ENCODE peak calls at places on chromosomes 7 and 10, in nine cellular contexts. One of them, this sample, is unnamed.
A peak's percentile ranks its signal among the peaks of the same experiment; 100 is the strongest.

GRCh38 chr7:50591480-50592438 is 26.6 kb upstream of the DDC start:
- DNase-seq in upper lobe of left lung: no peak
- DNase-seq in GM12878: peak; percentile 21
- DNase-seq in transverse colon: no peak
- DNase-seq in sigmoid colon: no peak
- DNase-seq in stomach: no peak
- DNase-seq in H1: no peak
- DNase-seq in prostate gland: no peak
- DNase-seq in HepG2: peak; percentile 78
- DNase-seq in this sample: no peak

GRCh38 chr10:89426230-89426868 is 12.0 kb downstream of the IFIT5 start:
- DNase-seq in upper lobe of left lung: no peak
- DNase-seq in GM12878: no peak
- DNase-seq in transverse colon: no peak
- DNase-seq in sigmoid colon: no peak
- DNase-seq in stomach: no peak
- DNase-seq in H1: no peak
- DNase-seq in prostate gland: no peak
- DNase-seq in HepG2: peak; percentile 41
- DNase-seq in this sample: no peak

GRCh38 chr7:150399861-150400778 is 21.0 kb downstream of the ZNF775 start:
- DNase-seq in upper lobe of left lung: peak; percentile 20
- DNase-seq in GM12878: no peak
- DNase-seq in transverse colon: peak; percentile 4
- DNase-seq in sigmoid colon: peak; percentile 36
- DNase-seq in stomach: no peak
- DNase-seq in H1: no peak
- DNase-seq in prostate gland: no peak
- DNase-seq in HepG2: no peak
- DNase-seq in this sample: no peak

GRCh38 chr10:86310291-86310690 is 56.3 kb downstream of the GRID1 start:
- DNase-seq in upper lobe of left lung: peak; percentile 16
- DNase-seq in GM12878: no peak
- DNase-seq in transverse colon: no peak
- DNase-seq in sigmoid colon: peak; percentile 35
- DNase-seq in stomach: no peak
- DNase-seq in H1: no peak
- DNase-seq in prostate gland: no peak
- DNase-seq in HepG2: no peak
- DNase-seq in this sample: peak; percentile 27

GRCh38 chr10:94224656-94225055 is 138.1 kb downstream of the NOC3L start:
- DNase-seq in upper lobe of left lung: no peak
- DNase-seq in GM12878: no peak
- DNase-seq in transverse colon: no peak
- DNase-seq in sigmoid colon: no peak
- DNase-seq in stomach: no peak
- DNase-seq in H1: no peak
- DNase-seq in prostate gland: no peak
- DNase-seq in HepG2: no peak
- DNase-seq in this sample: no peak

GRCh38 chr10:126242352-126243260 is 145.7 kb downstream of the ADAM12 start:
- DNase-seq in upper lobe of left lung: no peak
- DNase-seq in GM12878: no peak
- DNase-seq in transverse colon: no peak
- DNase-seq in sigmoid colon: no peak
- DNase-seq in stomach: no peak
- DNase-seq in H1: no peak
- DNase-seq in prostate gland: peak; percentile 28
- DNase-seq in HepG2: no peak
- DNase-seq in this sample: no peak

GRCh38 chr10:26483554-26483953 is 45.4 kb downstream of the APBB1IP start:
- DNase-seq in upper lobe of left lung: no peak
- DNase-seq in GM12878: no peak
- DNase-seq in transverse colon: no peak
- DNase-seq in sigmoid colon: no peak
- DNase-seq in stomach: no peak
- DNase-seq in H1: no peak
- DNase-seq in prostate gland: no peak
- DNase-seq in HepG2: peak; percentile 27
- DNase-seq in this sample: no peak

GRCh38 chr7:22576941-22577927 is 77.2 kb upstream of the STEAP1B start:
- DNase-seq in upper lobe of left lung: peak; percentile 69
- DNase-seq in GM12878: no peak
- DNase-seq in transverse colon: no peak
- DNase-seq in sigmoid colon: peak; percentile 79
- DNase-seq in stomach: no peak
- DNase-seq in H1: no peak
- DNase-seq in prostate gland: peak; percentile 24
- DNase-seq in HepG2: no peak
- DNase-seq in this sample: no peak

GRCh38 chr7:129615018-129615417 is 3.5 kb downstream of the NRF1 start:
- DNase-seq in upper lobe of left lung: no peak
- DNase-seq in GM12878: peak; percentile 51
- DNase-seq in transverse colon: no peak
- DNase-seq in sigmoid colon: no peak
- DNase-seq in stomach: no peak
- DNase-seq in H1: no peak
- DNase-seq in prostate gland: no peak
- DNase-seq in HepG2: peak; percentile 68
- DNase-seq in this sample: no peak

GRCh38 chr10:484925-485661 is 204.4 kb downstream of the DIP2C start:
- DNase-seq in upper lobe of left lung: no peak
- DNase-seq in GM12878: no peak
- DNase-seq in transverse colon: no peak
- DNase-seq in sigmoid colon: no peak
- DNase-seq in stomach: peak; percentile 29
- DNase-seq in H1: peak; percentile 51
- DNase-seq in prostate gland: no peak
- DNase-seq in HepG2: no peak
- DNase-seq in this sample: no peak

GRCh38 chr7:85529197-85529596 is 342.3 kb upstream of the SEMA3D start:
- DNase-seq in upper lobe of left lung: no peak
- DNase-seq in GM12878: no peak
- DNase-seq in transverse colon: no peak
- DNase-seq in sigmoid colon: no peak
- DNase-seq in stomach: peak; percentile 60
- DNase-seq in H1: no peak
- DNase-seq in prostate gland: no peak
- DNase-seq in HepG2: no peak
- DNase-seq in this sample: no peak

GRCh38 chr7:41656357-41656756 is 46.5 kb downstream of the INHBA start:
- DNase-seq in upper lobe of left lung: no peak
- DNase-seq in GM12878: no peak
- DNase-seq in transverse colon: no peak
- DNase-seq in sigmoid colon: no peak
- DNase-seq in stomach: no peak
- DNase-seq in H1: no peak
- DNase-seq in prostate gland: no peak
- DNase-seq in HepG2: no peak
- DNase-seq in this sample: no peak

GRCh38 chr7:322708-323111 is 32.7 kb downstream of the FOXL3 start:
- DNase-seq in upper lobe of left lung: no peak
- DNase-seq in GM12878: no peak
- DNase-seq in transverse colon: no peak
- DNase-seq in sigmoid colon: no peak
- DNase-seq in stomach: no peak
- DNase-seq in H1: no peak
- DNase-seq in prostate gland: no peak
- DNase-seq in HepG2: no peak
- DNase-seq in this sample: no peak
- TF ChIP-seq POLR2AphosphoS5 in upper lobe of left lung: no peak
- TF ChIP-seq POLR2AphosphoS5 in GM12878: no peak
- TF ChIP-seq POLR2AphosphoS5 in transverse colon: no peak
- TF ChIP-seq POLR2AphosphoS5 in sigmoid colon: no peak
- TF ChIP-seq POLR2AphosphoS5 in stomach: no peak
- TF ChIP-seq POLR2AphosphoS5 in H1: no peak
- TF ChIP-seq POLR2AphosphoS5 in prostate gland: no peak
- TF ChIP-seq POLR2AphosphoS5 in HepG2: no peak
- TF ChIP-seq POLR2AphosphoS5 in this sample: no peak

GRCh38 chr7:21428642-21428941 is 709 bp downstream of the SP4 start:
- DNase-seq in upper lobe of left lung: no peak
- DNase-seq in GM12878: no peak
- DNase-seq in transverse colon: no peak
- DNase-seq in sigmoid colon: no peak
- DNase-seq in stomach: no peak
- DNase-seq in H1: no peak
- DNase-seq in prostate gland: no peak
- DNase-seq in HepG2: no peak
- DNase-seq in this sample: no peak

GRCh38 chr7:21426958-21427860 is 674 bp upstream of the SP4 start:
- DNase-seq in upper lobe of left lung: peak; percentile 99
- DNase-seq in GM12878: peak; percentile 92
- DNase-seq in transverse colon: peak; percentile 99
- DNase-seq in sigmoid colon: peak; percentile 99
- DNase-seq in stomach: peak; percentile 99
- DNase-seq in H1: peak; percentile 96
- DNase-seq in prostate gland: peak; percentile 99
- DNase-seq in HepG2: peak; percentile 94
- DNase-seq in this sample: peak; percentile 98

GRCh38 chr7:21426286-21426957 is 1.5 kb upstream of the SP4 start:
- DNase-seq in upper lobe of left lung: no peak
- DNase-seq in GM12878: no peak
- DNase-seq in transverse colon: no peak
- DNase-seq in sigmoid colon: no peak
- DNase-seq in stomach: no peak
- DNase-seq in H1: no peak
- DNase-seq in prostate gland: no peak
- DNase-seq in HepG2: peak; percentile 1
- DNase-seq in this sample: no peak

GRCh38 chr7:21429021-21429420 is 1.1 kb downstream of the SP4 start:
- DNase-seq in upper lobe of left lung: no peak
- DNase-seq in GM12878: no peak
- DNase-seq in transverse colon: no peak
- DNase-seq in sigmoid colon: no peak
- DNase-seq in stomach: no peak
- DNase-seq in H1: no peak
- DNase-seq in prostate gland: no peak
- DNase-seq in HepG2: no peak
- DNase-seq in this sample: no peak

DNA sequence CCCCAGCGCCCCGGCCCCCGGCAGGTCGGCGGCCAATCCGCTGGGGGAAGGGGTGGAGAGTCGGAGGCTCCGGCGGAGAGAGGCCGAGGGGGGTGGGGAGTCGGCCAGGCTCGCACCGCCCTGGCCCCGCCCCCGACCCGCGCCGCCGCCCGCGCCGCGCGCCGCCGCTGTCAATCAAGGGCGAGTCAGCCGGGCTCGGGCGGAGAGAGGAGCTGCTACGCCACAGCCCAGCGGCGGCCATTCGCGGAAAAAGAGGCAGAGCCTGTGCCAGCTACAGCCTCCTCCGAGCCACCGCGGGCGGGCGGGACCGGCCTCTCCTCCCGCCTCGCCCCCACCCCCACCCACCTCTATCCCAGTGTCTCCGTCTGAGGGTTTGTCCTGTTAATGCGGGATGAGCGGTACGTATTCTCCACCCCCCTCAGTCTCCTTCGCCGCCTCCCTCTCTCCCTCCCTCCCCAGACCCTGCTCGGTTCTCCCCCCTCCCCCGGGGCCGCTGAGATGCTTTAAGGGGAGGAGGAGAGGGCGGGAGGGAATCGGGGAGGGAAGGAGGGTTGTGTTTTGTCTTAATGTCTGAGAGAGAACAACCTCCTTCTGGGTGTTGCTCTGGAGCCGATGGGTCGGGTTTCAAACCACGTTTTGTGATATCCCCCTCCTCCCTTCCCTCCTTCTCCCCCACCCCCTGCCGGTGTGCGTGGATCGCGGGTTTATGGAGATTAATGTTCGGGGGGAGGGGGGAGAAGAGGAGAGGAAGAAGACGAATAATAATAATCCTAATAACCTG is at the start of gene SP4:
- DNase-seq in upper lobe of left lung: peak; percentile 97
- DNase-seq in GM12878: peak; percentile 49
- DNase-seq in transverse colon: peak; percentile 97
- DNase-seq in sigmoid colon: peak; percentile 97
- DNase-seq in stomach: peak; percentile 96
- DNase-seq in H1: peak; percentile 94
- DNase-seq in prostate gland: peak; percentile 94
- DNase-seq in HepG2: peak; percentile 78
- DNase-seq in this sample: peak; percentile 94
- TF ChIP-seq POLR2A in upper lobe of left lung: peak; percentile 45
- TF ChIP-seq POLR2A in GM12878: peak; percentile 69
- TF ChIP-seq POLR2A in transverse colon: no peak
- TF ChIP-seq POLR2A in sigmoid colon: no peak
- TF ChIP-seq POLR2A in stomach: no peak
- TF ChIP-seq POLR2A in H1: peak; percentile 87
- TF ChIP-seq POLR2A in prostate gland: peak; percentile 69
- TF ChIP-seq POLR2A in HepG2: peak; percentile 72
- TF ChIP-seq POLR2A in this sample: no peak

DNA sequence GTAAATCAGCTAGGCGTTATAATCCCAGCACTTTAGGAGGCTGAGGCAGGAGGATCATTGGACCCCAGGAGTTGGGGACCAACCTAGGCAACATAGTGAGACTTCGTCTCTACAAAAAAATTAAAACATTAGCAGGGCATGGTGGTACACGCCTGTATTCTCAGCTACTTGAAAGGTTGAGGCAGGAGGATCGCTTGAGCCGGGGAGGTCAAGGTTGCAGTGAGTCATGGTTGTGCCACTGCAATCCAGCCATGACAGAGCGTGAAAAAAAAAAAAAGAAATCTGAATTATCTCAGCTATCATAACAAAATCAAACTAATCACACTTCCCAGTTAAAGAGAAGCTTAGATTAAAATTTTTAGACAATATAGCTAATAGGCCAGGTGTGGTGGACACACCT is 35.3 kb downstream of the ATAD1 start:
- DNase-seq in upper lobe of left lung: no peak
- DNase-seq in GM12878: no peak
- DNase-seq in transverse colon: no peak
- DNase-seq in sigmoid colon: no peak
- DNase-seq in stomach: no peak
- DNase-seq in H1: no peak
- DNase-seq in prostate gland: no peak
- DNase-seq in HepG2: no peak
- DNase-seq in this sample: no peak
- H3K36me3 ChIP-seq in upper lobe of left lung: peaks cover 9% of the 10 kb centered on the region
- H3K36me3 ChIP-seq in GM12878: peaks cover 32% of the 10 kb centered on the region
- H3K36me3 ChIP-seq in transverse colon: no peaks in the 10 kb centered on the region
- H3K36me3 ChIP-seq in sigmoid colon: peaks cover 59% of the 10 kb centered on the region
- H3K36me3 ChIP-seq in stomach: no peaks in the 10 kb centered on the region
- H3K36me3 ChIP-seq in H1: peaks cover 19% of the 10 kb centered on the region
- H3K36me3 ChIP-seq in prostate gland: no peaks in the 10 kb centered on the region
- H3K36me3 ChIP-seq in HepG2: peaks cover 47% of the 10 kb centered on the region
- H3K36me3 ChIP-seq in this sample: no peaks in the 10 kb centered on the region

DNA sequence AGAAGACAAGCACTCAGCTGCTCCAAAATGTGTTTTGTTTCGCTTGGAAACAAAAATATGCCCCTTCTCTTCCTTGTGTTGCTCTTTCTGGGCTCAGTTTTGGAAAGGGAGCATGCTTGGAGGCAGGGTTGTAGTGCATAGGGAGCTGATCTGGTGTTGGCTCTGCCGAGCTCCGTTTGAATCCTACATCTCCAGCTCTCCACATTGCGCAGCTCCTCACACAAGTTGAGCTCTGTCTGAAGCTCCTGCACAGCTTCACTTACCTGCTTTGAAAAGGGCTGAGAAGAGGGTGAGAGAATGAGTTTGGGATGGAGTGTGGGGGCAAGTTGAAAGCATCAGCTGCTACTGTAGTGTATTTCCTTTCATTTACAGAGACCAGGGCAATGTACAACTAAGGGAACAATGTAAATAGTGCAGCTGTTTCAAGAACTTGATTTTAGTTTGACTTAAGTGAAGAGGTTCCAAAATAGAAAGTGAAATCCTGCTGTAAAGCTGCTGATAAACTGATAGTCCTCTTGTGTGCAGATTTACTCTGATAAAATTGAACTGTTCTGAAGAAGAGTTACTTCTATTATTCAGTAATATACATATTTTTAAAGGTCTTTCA is 88.5 kb downstream of the VTI1A start:
- DNase-seq in upper lobe of left lung: no peak
- DNase-seq in GM12878: no peak
- DNase-seq in transverse colon: no peak
- DNase-seq in sigmoid colon: no peak
- DNase-seq in stomach: no peak
- DNase-seq in H1: no peak
- DNase-seq in prostate gland: no peak
- DNase-seq in HepG2: peak; percentile 26
- DNase-seq in this sample: no peak
- TF ChIP-seq POLR2AphosphoS5 in upper lobe of left lung: no peak
- TF ChIP-seq POLR2AphosphoS5 in GM12878: no peak
- TF ChIP-seq POLR2AphosphoS5 in transverse colon: no peak
- TF ChIP-seq POLR2AphosphoS5 in sigmoid colon: no peak
- TF ChIP-seq POLR2AphosphoS5 in stomach: no peak
- TF ChIP-seq POLR2AphosphoS5 in H1: no peak
- TF ChIP-seq POLR2AphosphoS5 in prostate gland: no peak
- TF ChIP-seq POLR2AphosphoS5 in HepG2: no peak
- TF ChIP-seq POLR2AphosphoS5 in this sample: no peak

This sample was measured in breast epithelium.